ENCODE peak calls at places on chromosomes 6 and 20, in ten cellular contexts. W is left ventricle myocardium inferior; A is pancreas; Q is neuronal stem cell; Z is colonic mucosa; T is cardiac fibroblast; R is CD8-positive, alpha-beta memory T cell; B is GM06990; D is left lung; J is neural progenitor cell. X is an unnamed sample.

GRCh38 chr20:5719861-5720401 is 30.3 kb upstream of the SHLD1 start:
- DNase-seq in T (peak; percentile 40), A (no peak), R (no peak), D (no peak), Z (no peak), W (no peak), J (no peak), B (no peak), Q (no peak), X (peak; percentile 46)

GRCh38 chr6:152112503-152113261 is 305.2 kb downstream of the ESR1 start:
- DNase-seq in J (no peak), T (no peak), B (no peak), Q (no peak), A (peak; percentile 78), W (peak; percentile 74), Z (peak; percentile 48), R (no peak), D (peak; percentile 80), X (no peak)

GRCh38 chr6:63430985-63431519 is 111.3 kb upstream of the LGSN start:
- DNase-seq in W (no peak), B (no peak), Q (no peak), D (no peak), J (no peak), T (no peak), A (no peak), Z (no peak), R (no peak), X (no peak)

GRCh38 chr6:1509241-1509640 is 100.5 kb upstream of the FOXC1 start:
- DNase-seq in T (no peak), B (no peak), J (no peak), Q (no peak), W (no peak), R (no peak), A (no peak), Z (no peak), D (no peak), X (no peak)

GRCh38 chr6:7042056-7042653 is 65.6 kb upstream of the RREB1 start:
- DNase-seq in J (no peak), B (no peak), W (no peak), T (peak; percentile 31), D (peak; percentile 80), R (no peak), A (no peak), Z (peak; percentile 47), Q (no peak), X (no peak)

GRCh38 chr20:47981242-47981641 is 196.0 kb upstream of the SULF2 start:
- DNase-seq in D (no peak), W (no peak), B (no peak), Z (no peak), T (peak; percentile 34), R (no peak), Q (no peak), A (no peak), J (no peak), X (no peak)

GRCh38 chr6:43627008-43627825 is 1.8 kb downstream of the GTPBP2 start:
- DNase-seq in W (peak; percentile 65), B (no peak), D (peak; percentile 7), A (no peak), Z (peak; percentile 81), Q (no peak), R (no peak), J (no peak), T (peak; percentile 95), X (peak; percentile 96)

GRCh38 chr6:93496548-93496947 is 77.2 kb upstream of the EPHA7 start:
- DNase-seq in T (no peak), A (no peak), B (no peak), Z (no peak), R (no peak), Q (no peak), W (no peak), J (no peak), D (no peak), X (no peak)

GRCh38 chr20:40521962-40522361 is 167.1 kb downstream of the MAFB start:
- DNase-seq in Z (no peak), A (no peak), R (no peak), D (no peak), Q (no peak), T (no peak), J (no peak), W (no peak), B (no peak), X (no peak)

GRCh38 chr6:147099974-147100373 is 104.2 kb upstream of the STXBP5 start:
- DNase-seq in J (no peak), R (no peak), Q (no peak), W (no peak), Z (no peak), D (no peak), A (no peak), T (peak; percentile 70), B (no peak), X (peak; percentile 67)

GRCh38 chr6:144585217-144585814 is 300.2 kb downstream of the UTRN start:
- DNase-seq in T (peak; percentile 65), Z (no peak), W (no peak), J (peak; percentile 56), Q (peak; percentile 35), A (no peak), R (no peak), B (peak; percentile 8), D (no peak), X (no peak)

GRCh38 chr6:35400901-35401311 is 51.2 kb upstream of the FANCE start:
- DNase-seq in T (no peak), A (peak; percentile 68), D (no peak), W (no peak), Z (no peak), R (no peak), B (no peak), J (no peak), Q (no peak), X (no peak)

GRCh38 chr20:40814328-40814960 is 125.4 kb upstream of the MAFB start:
- DNase-seq in D (no peak), W (no peak), J (no peak), Q (no peak), B (no peak), T (no peak), R (no peak), A (no peak), Z (no peak), X (no peak)

GRCh38 chr6:155782739-155783459 is 327.3 kb upstream of the NOX3 start:
- DNase-seq in R (no peak), A (no peak), W (no peak), B (no peak), Q (no peak), Z (no peak), T (no peak), D (no peak), J (no peak), X (no peak)

GRCh38 chr6:114537977-114538376 is 195.2 kb upstream of the HS3ST5 start:
- DNase-seq in D (no peak), R (no peak), Z (no peak), A (no peak), Q (no peak), T (no peak), J (no peak), B (no peak), W (no peak), X (no peak)
- H3K4me3 ChIP-seq in D (no peak overlapping the region), R (no peak overlapping the region), Z (no peak overlapping the region), A (no peak overlapping the region), Q (no peak overlapping the region), T (no peak overlapping the region), J (no peak overlapping the region), B (no peak overlapping the region), W (no peak overlapping the region), X (no peak overlapping the region)

GRCh38 chr6:30076333-30076732 is 764 bp upstream of the RNF39 start:
- DNase-seq in D (no peak), A (no peak), T (no peak), Q (no peak), Z (no peak), J (no peak), R (no peak), B (no peak), W (no peak), X (no peak)

GRCh38 chr6:30075094-30075986 is at the start of gene RNF39:
- DNase-seq in R (no peak), J (peak; percentile 59), W (no peak), Q (no peak), A (peak; percentile 67), Z (peak; percentile 65), T (no peak), B (no peak), D (peak; percentile 82), X (no peak)

GRCh38 chr6:30075987-30076311 is 380 bp upstream of the RNF39 start:
- DNase-seq in Q (no peak), W (no peak), A (peak; percentile 76), T (no peak), B (no peak), R (no peak), Z (no peak), J (no peak), D (peak; percentile 84), X (no peak)

GRCh38 chr6:30073489-30074240 is 1.9 kb downstream of the RNF39 start:
- DNase-seq in W (no peak), J (no peak), T (no peak), Z (peak; percentile 43), A (no peak), B (no peak), Q (no peak), D (no peak), R (no peak), X (no peak)

GRCh38 chr6:30074331-30075093 is 1.1 kb downstream of the RNF39 start:
- DNase-seq in W (no peak), J (peak; percentile 62), D (peak; percentile 79), Q (no peak), R (no peak), Z (peak; percentile 42), A (no peak), T (no peak), B (no peak), X (no peak)
- H3K4me3 ChIP-seq in W (peak overlapping the region; percentile 56), J (peak overlapping the region; percentile 61), D (peak overlapping the region; percentile 39), Q (peak overlapping the region; percentile 34), R (peak overlapping the region; percentile 9), Z (peak overlapping the region; percentile 36), A (peak overlapping the region; percentile 56), T (no peak overlapping the region), B (no peak overlapping the region), X (peak overlapping the region; percentile 1)

GRCh38 chr20:23047001-23047737 is 2.3 kb downstream of the THBD start:
- DNase-seq in Q (no peak), J (no peak), B (no peak), A (no peak), T (no peak), R (no peak), Z (no peak), W (no peak), D (no peak), X (no peak)
- H3K4me3 ChIP-seq in Q (no peak overlapping the region), J (no peak overlapping the region), B (no peak overlapping the region), A (no peak overlapping the region), T (no peak overlapping the region), R (no peak overlapping the region), Z (no peak overlapping the region), W (peak overlapping the region; percentile 80), D (peak overlapping the region; percentile 53), X (peak overlapping the region; percentile 53)

DNA sequence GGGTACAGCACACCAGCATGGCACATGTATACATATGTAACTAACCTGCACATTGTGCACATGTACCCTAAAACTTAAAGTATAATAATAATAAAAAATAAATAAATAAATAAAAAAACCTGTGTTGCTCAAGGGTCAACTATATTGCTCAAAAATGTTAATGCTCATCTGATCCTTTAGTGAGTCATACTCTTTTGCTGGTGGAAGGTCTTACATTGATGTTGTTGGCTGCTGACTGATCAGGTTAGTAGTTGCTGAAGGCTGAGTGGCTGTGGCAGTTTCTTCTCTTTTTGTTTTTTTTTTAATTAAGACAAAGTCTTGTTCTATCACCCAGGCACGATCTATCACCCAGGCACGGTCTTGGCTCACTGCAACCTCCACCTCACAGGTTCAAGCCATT is 29.6 kb upstream of the SMIM26 start:
- DNase-seq in W (no peak), T (no peak), Z (no peak), R (no peak), J (no peak), A (no peak), B (no peak), D (no peak), Q (no peak), X (no peak)
- H3K4me3 ChIP-seq in W (no peak overlapping the region), T (no peak overlapping the region), Z (no peak overlapping the region), R (no peak overlapping the region), J (no peak overlapping the region), A (no peak overlapping the region), B (no peak overlapping the region), D (no peak overlapping the region), Q (no peak overlapping the region), X (no peak overlapping the region)

X was measured in skeletal muscle cell.